ENCODE peak calls at places on chromosomes 2 and 18, in eight cellular contexts. V is GM23248; I is MM.1S; O is PC-3; Q is sigmoid colon; T is adrenal gland; W is psoas muscle; A is CD4-positive, CD25-positive, alpha-beta regulatory T cell. B is an unnamed sample. For H3K4me1, the result is how much of the 10 kb centered on the place peaks cover.

GRCh38 chr2:131045925-131046579 is 47.2 kb downstream of the FAM168B start:
- DNase-seq in V (no peak), I (no peak), O (no peak), Q (peak), T (no peak), W (peak), A (no peak), B (no peak)

GRCh38 chr2:172270278-172271079 is 156.9 kb upstream of the ITGA6 start:
- DNase-seq in V (no peak), I (no peak), O (no peak), Q (no peak), T (no peak), W (no peak), A (no peak), B (no peak)

GRCh38 chr18:78904179-78904531 is 75.5 kb upstream of the SALL3 start:
- DNase-seq in V (no peak), I (no peak), O (no peak), Q (no peak), T (no peak), W (no peak), A (no peak), B (no peak)

GRCh38 chr2:102267774-102268173 is 43.6 kb upstream of the IL1RL1 start:
- DNase-seq in V (no peak), I (no peak), O (no peak), Q (no peak), T (no peak), W (no peak), A (no peak), B (no peak)

GRCh38 chr2:168089200-168089599 is 158.2 kb downstream of the STK39 start:
- DNase-seq in V (no peak), I (no peak), O (no peak), Q (no peak), T (no peak), W (no peak), A (peak), B (no peak)

GRCh38 chr18:58148954-58149471 is 105.0 kb downstream of the NEDD4L start:
- DNase-seq in V (no peak), I (no peak), O (peak), Q (no peak), T (peak), W (no peak), A (no peak), B (no peak)

GRCh38 chr2:142865924-142866323 is 11.5 kb upstream of the KYNU start:
- DNase-seq in V (peak), I (peak), O (no peak), Q (no peak), T (no peak), W (no peak), A (no peak), B (no peak)

GRCh38 chr18:8615397-8616025 is 6.3 kb downstream of the RAB12 start:
- DNase-seq in V (peak), I (no peak), O (peak), Q (peak), T (peak), W (no peak), A (no peak), B (peak)

GRCh38 chr2:141490886-141491285 is 639.9 kb downstream of the LRP1B start:
- DNase-seq in V (no peak), I (no peak), O (peak), Q (no peak), T (no peak), W (no peak), A (no peak), B (no peak)

GRCh38 chr18:24270937-24271380 is 126.7 kb downstream of the OSBPL1A start:
- DNase-seq in V (peak), I (no peak), O (peak), Q (no peak), T (peak), W (no peak), A (no peak), B (peak)
- H3K27ac ChIP-seq in V (peak), I (no peak), O (peak), Q (peak), T (peak), W (peak), A (no peak), B (peak)

GRCh38 chr18:9915291-9916066 is 1.7 kb downstream of the VAPA start:
- DNase-seq in V (peak), I (no peak), O (no peak), Q (no peak), T (no peak), W (no peak), A (no peak), B (no peak)
- H3K4me1 ChIP-seq in V (under half), I (under half), O (under half), Q (half or more), T (under half), W (half or more), A (half or more), B (under half)

GRCh38 chr2:119460076-119460475 is 28.4 kb downstream of the TMEM37 start:
- DNase-seq in V (peak), I (no peak), O (no peak), Q (no peak), T (no peak), W (no peak), A (no peak), B (no peak)
- H3K27ac ChIP-seq in V (no peak), I (no peak), O (no peak), Q (no peak), T (no peak), W (no peak), A (no peak), B (no peak)

DNA sequence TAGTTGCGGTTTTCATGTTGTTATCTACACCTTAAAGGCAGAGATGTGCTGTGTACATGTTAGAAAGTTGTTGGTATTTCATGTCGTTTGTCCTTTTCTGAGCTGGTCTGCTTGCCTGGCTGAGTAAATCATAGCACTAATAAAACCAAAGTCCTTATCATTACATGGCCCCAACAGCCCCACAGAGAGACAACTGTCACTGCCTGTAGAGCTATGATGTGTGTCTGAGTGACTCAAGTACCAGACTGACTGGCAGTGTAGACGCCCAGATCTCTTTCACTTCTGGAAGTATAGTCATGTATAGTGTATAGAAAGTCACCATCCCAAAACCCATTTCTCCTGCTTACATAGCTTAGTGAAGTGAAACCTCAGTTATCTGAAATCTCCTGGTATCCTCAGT is 4.3 kb downstream of the SOCS6 start:
- DNase-seq in V (no peak), I (no peak), O (peak), Q (no peak), T (no peak), W (no peak), A (no peak), B (no peak)
- H3K4me1 ChIP-seq in V (half or more), I (under half), O (under half), Q (half or more), T (half or more), W (half or more), A (under half), B (under half)

GRCh38 chr2:174254267-174254666 is 5.9 kb upstream of the OLA1 start:
- DNase-seq in V (no peak), I (no peak), O (no peak), Q (no peak), T (no peak), W (no peak), A (no peak), B (no peak)

GRCh38 chr2:174263989-174264388 is 15.7 kb upstream of the OLA1 start:
- DNase-seq in V (peak), I (no peak), O (peak), Q (no peak), T (no peak), W (no peak), A (no peak), B (no peak)

DNA sequence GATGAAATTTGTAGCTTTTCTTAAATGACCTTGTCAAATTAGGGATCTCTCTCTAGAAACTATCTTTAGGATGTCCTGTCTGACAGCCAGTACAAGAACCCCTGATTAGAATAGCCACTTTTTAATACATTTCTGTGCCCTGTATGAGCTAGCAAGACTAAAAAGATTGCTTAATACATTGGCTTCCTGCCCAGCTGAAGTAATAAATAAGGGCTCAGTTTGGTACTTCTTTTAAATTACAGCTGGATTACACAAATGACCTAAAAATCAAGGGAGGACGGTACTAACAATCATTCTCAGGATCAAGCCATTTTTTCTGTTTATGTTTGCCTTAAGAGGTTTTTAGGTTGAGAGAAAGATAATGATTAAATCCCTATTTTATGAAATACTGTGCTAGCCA is 11.6 kb upstream of the OLA1 start:
- DNase-seq in V (peak), I (no peak), O (peak), Q (no peak), T (no peak), W (no peak), A (no peak), B (no peak)
- H3K27ac ChIP-seq in V (no peak), I (no peak), O (no peak), Q (no peak), T (no peak), W (no peak), A (no peak), B (no peak)

GRCh38 chr2:30939354-30939753 is 132.1 kb upstream of the CAPN13 start:
- DNase-seq in V (no peak), I (no peak), O (no peak), Q (no peak), T (no peak), W (no peak), A (no peak), B (no peak)

GRCh38 chr2:30940805-30941204 is 133.6 kb upstream of the CAPN13 start:
- DNase-seq in V (no peak), I (no peak), O (no peak), Q (no peak), T (no peak), W (no peak), A (no peak), B (no peak)

GRCh38 chr2:30935795-30936194 is 128.5 kb upstream of the CAPN13 start:
- DNase-seq in V (no peak), I (no peak), O (no peak), Q (no peak), T (no peak), W (no peak), A (no peak), B (no peak)

GRCh38 chr2:30936924-30937323 is 129.7 kb upstream of the CAPN13 start:
- DNase-seq in V (no peak), I (no peak), O (no peak), Q (no peak), T (no peak), W (no peak), A (no peak), B (no peak)

GRCh38 chr2:30938196-30938595 is 130.9 kb upstream of the CAPN13 start:
- DNase-seq in V (no peak), I (no peak), O (no peak), Q (no peak), T (no peak), W (no peak), A (no peak), B (no peak)
- H3K4me1 ChIP-seq in V (under half), I (under half), O (under half), Q (under half), T (under half), W (under half), A (under half), B (under half)

B was measured in SJCRH30.